ENCODE peak calls at places on chromosomes 12 and 14, in four cellular contexts. V is CD8-positive, alpha-beta T cell; U is effector memory CD8-positive, alpha-beta T cell; R is NCI-H1694. G is an unnamed sample.

GRCh38 chr12:19683178-19683927 is 244.1 kb downstream of the AEBP2 start:
- DNase-seq in R (no peak), U (no peak), V (no peak), G (no peak)

GRCh38 chr14:51019089-51019488 is 74.8 kb upstream of the PYGL start:
- DNase-seq in R (no peak), U (no peak), V (no peak), G (no peak)

GRCh38 chr12:47734725-47735480 is 9.6 kb upstream of the ENDOU start:
- DNase-seq in R (no peak), V (no peak), U (no peak), G (no peak)

GRCh38 chr14:24095196-24096068 is 1.3 kb downstream of the PCK2 start:
- DNase-seq in U (no peak), V (no peak), R (no peak), G (peak)

GRCh38 chr12:123078531-123079123 is 72.3 kb downstream of the PITPNM2 start:
- DNase-seq in U (no peak), V (no peak), R (no peak), G (no peak)

GRCh38 chr14:52790011-52790755 is 1.2 kb downstream of the GNPNAT1 start:
- DNase-seq in V (no peak), U (no peak), R (no peak), G (no peak)

GRCh38 chr14:62776300-62776699 is 269.0 kb downstream of the KCNH5 start:
- DNase-seq in R (no peak), V (no peak), U (no peak), G (no peak)

GRCh38 chr12:3490848-3491382 is at the start of gene PRMT8:
- DNase-seq in V (no peak), R (no peak), U (no peak), G (no peak)

GRCh38 chr12:63917864-63918742 is 73.6 kb downstream of the SRGAP1 start:
- DNase-seq in U (no peak), V (no peak), R (no peak), G (no peak)

GRCh38 chr12:120902846-120903381 is 1.2 kb downstream of the SPPL3 start:
- DNase-seq in V (no peak), R (no peak), U (no peak), G (no peak)

GRCh38 chr12:53719649-53720048 is 7.6 kb downstream of the CALCOCO1 start:
- DNase-seq in U (no peak), V (no peak), R (no peak), G (no peak)

GRCh38 chr12:132196038-132196872 is 52.0 kb downstream of the NOC4L start:
- DNase-seq in V (no peak), R (no peak), U (no peak), G (no peak)

GRCh38 chr14:20986811-20987210 is 3.0 kb upstream of the METTL17 start:
- DNase-seq in U (no peak), R (no peak), V (no peak), G (peak)

GRCh38 chr12:26691234-26691970 is 141.6 kb downstream of the ITPR2 start:
- DNase-seq in V (no peak), R (no peak), U (no peak), G (no peak)

GRCh38 chr14:99995700-99996356 is 69.4 kb upstream of the EVL start:
- DNase-seq in V (peak), U (peak), R (peak), G (no peak)

GRCh38 chr12:64618953-64619590 is 8.8 kb downstream of the RASSF3 start:
- DNase-seq in V (no peak), U (no peak), R (no peak), G (peak)

GRCh38 chr14:96001866-96002510 is 37.2 kb upstream of the C14orf132 start:
- DNase-seq in R (peak), U (no peak), V (no peak), G (peak)

GRCh38 chr12:49200882-49201594 is 12.2 kb upstream of the TUBA1A start:
- DNase-seq in U (no peak), V (no peak), R (peak), G (peak)

GRCh38 chr12:130832561-130833209 is 6.4 kb downstream of the STX2 start:
- DNase-seq in R (no peak), U (no peak), V (no peak), G (no peak)

GRCh38 chr12:120538281-120539156 is 4.4 kb downstream of the RNF10 start:
- DNase-seq in R (no peak), V (no peak), U (no peak), G (no peak)

GRCh38 chr12:88643685-88644084 is 63.4 kb upstream of the KITLG start:
- DNase-seq in R (no peak), U (no peak), V (no peak), G (no peak)

GRCh38 chr12:4432878-4433820 is 12.5 kb downstream of the FGF6 start:
- DNase-seq in V (no peak), U (no peak), R (no peak), G (no peak)

GRCh38 chr12:43291516-43291915 is 260.5 kb downstream of the ADAMTS20 start:
- DNase-seq in U (no peak), V (no peak), R (no peak), G (no peak)

GRCh38 chr14:91269076-91269991 is 24.8 kb upstream of the GPR68 start:
- DNase-seq in R (no peak), U (no peak), V (no peak), G (peak)

GRCh38 chr12:5908251-5908650 is 36.8 kb downstream of the ANO2 start:
- DNase-seq in U (no peak), R (no peak), V (no peak), G (no peak)

GRCh38 chr14:99132821-99133562 is 139.0 kb downstream of the BCL11B start:
- DNase-seq in V (no peak), R (no peak), U (no peak), G (no peak)

GRCh38 chr12:30582943-30583342 is 112.7 kb downstream of the IPO8 start:
- DNase-seq in V (no peak), R (no peak), U (no peak), G (no peak)

GRCh38 chr12:57526477-57527126 is 4.0 kb downstream of the MBD6 start:
- DNase-seq in R (no peak), U (no peak), V (no peak), G (no peak)

GRCh38 chr12:67042697-67043131 is 226.4 kb upstream of the CAND1 start:
- DNase-seq in V (no peak), R (no peak), U (no peak), G (peak)